ENCODE peak calls at places on chromosome 19, in five cellular contexts. V is fibroblast of lung, N is osteoblast, J is breast epithelium, L is Panc1. Q is an unnamed sample.

GRCh38 chr19:35805518-35806102 is 7.0 kb downstream of the PRODH2 start:
- DNase-seq in V (no peak), N (peak), J (no peak), L (no peak), Q (no peak)

GRCh38 chr19:38134538-38135149 is 89.4 kb downstream of the DPF1 start:
- DNase-seq in V (peak), N (no peak), J (no peak), L (peak), Q (no peak)

GRCh38 chr19:41426952-41427646 is at the start of gene B3GNT8:
- DNase-seq in V (peak), N (peak), J (peak), L (no peak), Q (no peak)

GRCh38 chr19:16446108-16447014 is 25.4 kb downstream of the EPS15L1 start:
- DNase-seq in V (no peak), N (peak), J (no peak), L (no peak), Q (no peak)

GRCh38 chr19:2613507-2614295 is 88.8 kb downstream of the GNG7 start:
- DNase-seq in V (peak), N (peak), J (no peak), L (no peak), Q (peak)

GRCh38 chr19:11410682-11411081 is 8.4 kb downstream of the RGL3 start:
- DNase-seq in V (no peak), N (peak), J (no peak), L (no peak), Q (no peak)

GRCh38 chr19:30669329-30670010 is 297.3 kb downstream of the ZNF536 start:
- DNase-seq in V (peak), N (peak), J (peak), L (peak), Q (peak)

GRCh38 chr19:7539827-7540425 is 4.4 kb downstream of the PNPLA6 start:
- DNase-seq in V (no peak), N (no peak), J (no peak), L (no peak), Q (no peak)

GRCh38 chr19:40529093-40529954 is 47.3 kb upstream of the SHKBP1 start:
- DNase-seq in V (peak), N (peak), J (peak), L (peak), Q (peak)

GRCh38 chr19:18097993-18098890 is 664 bp downstream of the MAST3 start:
- DNase-seq in V (no peak), N (no peak), J (no peak), L (no peak), Q (no peak)

GRCh38 chr19:23992348-23992747 is 77.7 kb downstream of the ZNF726 start:
- DNase-seq in V (no peak), N (no peak), J (no peak), L (no peak), Q (no peak)

GRCh38 chr19:51651216-51651846 is 4.7 kb upstream of the SIGLEC14 start:
- DNase-seq in V (no peak), N (no peak), J (no peak), L (no peak), Q (no peak)

GRCh38 chr19:17687857-17688784 is at the start of gene UNC13A:
- DNase-seq in V (peak), N (peak), J (no peak), L (no peak), Q (peak)

GRCh38 chr19:56333506-56333905 is 18.9 kb upstream of the ZSCAN5A start:
- DNase-seq in V (peak), N (no peak), J (no peak), L (no peak), Q (no peak)

GRCh38 chr19:38107129-38107528 is 116.9 kb downstream of the DPF1 start:
- DNase-seq in V (no peak), N (no peak), J (no peak), L (no peak), Q (no peak)

GRCh38 chr19:12043752-12044422 is 8.4 kb upstream of the ZNF433 start:
- DNase-seq in V (no peak), N (no peak), J (no peak), L (no peak), Q (no peak)

GRCh38 chr19:39031368-39032163 is 783 bp downstream of the FBXO27 start:
- DNase-seq in V (peak), N (peak), J (peak), L (peak), Q (peak)

GRCh38 chr19:1455336-1456120 is 5.6 kb downstream of the APC2 start:
- DNase-seq in V (peak), N (peak), J (peak), L (peak), Q (peak)

GRCh38 chr19:1452802-1453524 is 3.0 kb downstream of the APC2 start:
- DNase-seq in V (no peak), N (peak), J (no peak), L (no peak), Q (no peak)

GRCh38 chr19:1451916-1452801 is 2.2 kb downstream of the APC2 start:
- DNase-seq in V (no peak), N (no peak), J (no peak), L (no peak), Q (no peak)

GRCh38 chr19:1455002-1455335 is 5.0 kb downstream of the APC2 start:
- DNase-seq in V (no peak), N (no peak), J (no peak), L (no peak), Q (no peak)

GRCh38 chr19:1453525-1454371 is 3.8 kb downstream of the APC2 start:
- DNase-seq in V (no peak), N (peak), J (no peak), L (no peak), Q (no peak)
- TF ChIP-seq CTCF in V (no peak), N (no peak), J (no peak), L (no peak), Q (no peak)

GRCh38 chr19:33399745-33400681 is 26.5 kb downstream of the CEBPG start:
- DNase-seq in V (no peak), N (peak), J (no peak), L (no peak), Q (no peak)

GRCh38 chr19:33397536-33398360 is 24.2 kb downstream of the CEBPG start:
- DNase-seq in V (no peak), N (peak), J (no peak), L (no peak), Q (no peak)

GRCh38 chr19:33396701-33397535 is 23.4 kb downstream of the CEBPG start:
- DNase-seq in V (no peak), N (peak), J (no peak), L (no peak), Q (no peak)

GRCh38 chr19:33399081-33399744 is 25.7 kb downstream of the CEBPG start:
- DNase-seq in V (no peak), N (peak), J (no peak), L (no peak), Q (no peak)

GRCh38 chr19:33398361-33399060 is 25.0 kb downstream of the CEBPG start:
- DNase-seq in V (no peak), N (peak), J (no peak), L (no peak), Q (no peak)
- TF ChIP-seq CTCF in V (no peak), N (no peak), J (no peak), L (peak), Q (no peak)

DNA sequence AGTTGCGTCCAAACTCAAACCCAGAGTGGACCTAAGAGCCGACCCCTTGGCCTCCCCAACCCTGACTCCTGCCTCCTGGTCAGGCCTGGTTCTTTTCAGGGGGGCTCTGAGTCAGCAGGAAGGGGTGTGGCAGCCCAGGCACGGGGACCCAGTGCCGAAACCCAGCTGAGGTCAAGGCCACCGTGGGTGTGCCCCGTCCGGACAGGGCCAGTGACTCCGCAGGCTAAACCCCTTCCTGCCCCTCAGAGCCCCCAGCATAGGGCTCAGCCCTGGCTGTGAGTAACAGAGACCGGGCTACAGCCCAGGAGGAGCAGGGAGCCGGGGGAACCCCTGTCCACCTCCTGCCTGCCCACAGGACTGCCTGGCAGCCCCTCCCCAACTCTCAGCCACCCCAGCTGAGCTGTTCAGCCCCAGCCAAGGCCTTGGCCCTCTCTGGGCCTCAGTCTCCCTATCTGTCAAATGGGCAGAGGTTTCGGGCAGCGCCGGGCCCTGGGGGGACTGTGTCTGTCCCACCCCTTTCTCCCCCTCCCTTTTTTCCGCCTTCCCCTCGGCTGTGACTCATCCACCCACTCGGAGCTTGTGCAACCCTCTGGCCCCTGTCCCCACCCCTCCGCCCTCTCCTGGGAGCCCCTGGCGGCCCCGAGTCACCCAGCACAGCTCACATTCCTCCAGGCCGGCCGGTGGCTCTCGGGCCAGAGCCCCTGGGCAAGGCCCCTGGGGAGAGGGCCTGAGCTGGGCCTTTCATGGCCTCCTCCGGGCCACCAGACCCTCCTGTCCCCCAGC is 8.6 kb downstream of the ZBTB7A start:
- DNase-seq in V (peak), N (peak), J (peak), L (no peak), Q (peak)
- TF ChIP-seq CTCF in V (no peak), N (no peak), J (no peak), L (no peak), Q (no peak)

DNA sequence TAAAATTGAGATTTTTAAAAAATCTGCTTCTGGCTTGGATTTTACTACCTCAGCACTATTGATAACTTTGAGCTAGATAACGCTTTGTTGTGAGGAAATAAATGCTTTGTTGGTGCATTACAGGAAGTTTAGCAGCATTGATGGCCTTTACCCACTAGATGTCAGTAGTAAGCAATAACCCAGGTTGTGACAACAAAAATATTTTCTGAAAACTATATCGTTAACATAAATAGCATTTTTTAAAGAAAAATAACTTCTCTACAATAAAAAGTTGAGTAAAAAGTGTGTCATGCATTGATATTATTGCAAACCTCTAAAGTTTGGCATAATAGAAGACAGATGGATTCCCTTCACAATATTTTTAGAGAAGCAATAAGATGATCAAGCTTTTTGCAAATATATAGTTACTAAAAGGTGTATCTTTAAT is 1246.5 kb downstream of the UQCRFS1 start:
- DNase-seq in V (peak), N (no peak), J (no peak), L (no peak), Q (no peak)
- TF ChIP-seq CTCF in V (peak), N (peak), J (no peak), L (peak), Q (peak)